ENCODE peak calls at places on chromosome 4, in four cellular contexts. C is neural progenitor cell, F is hepatocyte, K is GM23248. N is an unnamed sample. For H3K4me1, the result is how much of the 10 kb centered on the place peaks cover.

GRCh38 chr4:1554876-1555265 is 129.2 kb downstream of the FAM53A start:
- DNase-seq in C (no peak), K (no peak), F (no peak), N (no peak)

GRCh38 chr4:56743550-56743949 is 62.5 kb upstream of the HOPX start:
- DNase-seq in K (no peak), C (no peak), F (peak), N (no peak)

GRCh38 chr4:139655116-139655515 is 10.5 kb upstream of the MGST2 start:
- DNase-seq in F (peak), K (peak), C (peak), N (peak)

GRCh38 chr4:14583752-14584151 is 418.5 kb upstream of the CPEB2 start:
- DNase-seq in C (no peak), F (no peak), K (no peak), N (no peak)

GRCh38 chr4:31194823-31195222 is 474.7 kb downstream of the PCDH7 start:
- DNase-seq in F (no peak), C (no peak), K (no peak), N (no peak)

GRCh38 chr4:8238515-8239053 is 31.0 kb upstream of the HTRA3 start:
- DNase-seq in F (peak), C (peak), K (no peak), N (peak)

GRCh38 chr4:17347445-17347844 is 164.4 kb downstream of the QDPR start:
- DNase-seq in K (peak), F (peak), C (peak), N (peak)

GRCh38 chr4:87103691-87104187 is 116.7 kb downstream of the KLHL8 start:
- DNase-seq in C (no peak), F (no peak), K (peak), N (no peak)

GRCh38 chr4:74370912-74371311 is 6.0 kb downstream of the EREG start:
- DNase-seq in F (peak), C (peak), K (peak), N (peak)

GRCh38 chr4:93791570-93792195 is 36.9 kb upstream of the ATOH1 start:
- DNase-seq in K (peak), C (peak), F (peak), N (peak)

GRCh38 chr4:733631-733980 is 28.0 kb downstream of the PCGF3 start:
- DNase-seq in K (no peak), C (no peak), F (no peak), N (no peak)

GRCh38 chr4:92307886-92308285 is 4.1 kb downstream of the GRID2 start:
- DNase-seq in K (no peak), F (no peak), C (peak), N (no peak)

GRCh38 chr4:177077572-177077971 is 232.1 kb upstream of the NEIL3 start:
- DNase-seq in C (no peak), F (no peak), K (no peak), N (no peak)

GRCh38 chr4:71833175-71833900 is 49.5 kb upstream of the GC start:
- DNase-seq in F (no peak), C (no peak), K (no peak), N (no peak)

GRCh38 chr4:150242820-150243458 is 164.7 kb downstream of the DCLK2 start:
- DNase-seq in C (peak), K (peak), F (peak), N (peak)

GRCh38 chr4:142112451-142112850 is 476.1 kb downstream of the IL15 start:
- DNase-seq in F (no peak), K (peak), C (no peak), N (no peak)

GRCh38 chr4:173448103-173448502 is 49.2 kb upstream of the SCRG1 start:
- DNase-seq in F (no peak), K (peak), C (no peak), N (no peak)

GRCh38 chr4:11010624-11011023 is 326.1 kb upstream of the CLNK start:
- DNase-seq in F (no peak), K (no peak), C (no peak), N (no peak)

GRCh38 chr4:87896020-87896621 is 63.4 kb downstream of the MEPE start:
- DNase-seq in C (no peak), F (no peak), K (peak), N (no peak)

GRCh38 chr4:40648742-40649281 is 19.1 kb upstream of the RBM47 start:
- DNase-seq in C (no peak), K (no peak), F (no peak), N (no peak)

GRCh38 chr4:177596035-177596434 is 153.8 kb upstream of the AGA start:
- DNase-seq in K (peak), F (peak), C (peak), N (no peak)

GRCh38 chr4:74624351-74625151 is 169.8 kb downstream of the BTC start:
- DNase-seq in F (peak), C (no peak), K (peak), N (no peak)

GRCh38 chr4:171024720-171025303 is 788.4 kb upstream of the GALNTL6 start:
- DNase-seq in K (no peak), F (no peak), C (no peak), N (no peak)

GRCh38 chr4:68077301-68077700 is 52.4 kb downstream of the TMPRSS11F start:
- DNase-seq in F (no peak), K (no peak), C (no peak), N (no peak)

GRCh38 chr4:3439391-3439790 is 2.4 kb upstream of the HGFAC start:
- DNase-seq in F (no peak), C (no peak), K (no peak), N (no peak)

GRCh38 chr4:168553714-168554370 is 57.0 kb downstream of the PALLD start:
- DNase-seq in K (no peak), F (no peak), C (no peak), N (no peak)
- H3K4me1 ChIP-seq in K (under half), F (under half), C (under half), N (under half)

DNA sequence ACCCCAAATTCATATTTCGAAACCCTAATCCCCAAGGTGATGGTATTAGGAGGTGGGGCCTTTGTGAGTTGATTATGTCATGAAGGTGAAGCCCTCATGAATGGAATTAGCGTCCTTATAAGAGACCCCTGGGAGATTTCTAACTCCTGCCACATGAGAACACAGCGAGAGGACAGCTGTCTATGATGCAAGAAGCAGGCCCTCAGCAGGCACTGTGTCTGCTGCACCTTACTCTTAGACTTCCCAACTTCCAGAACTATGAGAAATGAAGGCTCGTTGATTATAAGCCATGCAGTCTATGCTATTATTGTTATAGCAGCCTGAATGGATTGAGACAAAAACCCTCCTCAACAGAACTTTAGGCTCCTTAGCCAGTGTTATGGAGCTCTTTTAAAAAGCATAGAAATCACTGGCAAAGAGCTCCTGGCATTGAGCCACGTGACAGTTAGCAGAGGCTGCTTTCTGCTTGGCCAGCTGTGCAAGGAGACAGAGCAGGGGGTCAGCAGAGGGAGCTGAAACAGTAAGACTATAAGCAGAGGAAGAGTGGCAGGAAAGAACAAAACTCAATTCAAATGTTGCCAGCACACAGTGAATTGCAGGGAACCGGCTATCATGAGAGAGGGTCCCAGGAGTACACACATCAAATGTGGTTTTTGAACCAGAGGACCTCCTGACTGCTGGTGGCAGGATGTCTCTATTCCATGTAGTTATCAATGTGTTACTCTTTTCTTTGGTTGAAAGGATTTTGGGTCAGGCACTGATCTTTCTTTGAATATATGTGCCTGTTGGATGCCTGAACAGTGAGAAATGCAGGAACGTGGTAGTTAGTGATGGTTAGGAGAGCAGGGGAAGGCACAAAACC is 219.3 kb upstream of the FAT1 start:
- DNase-seq in K (peak), F (peak), C (peak), N (peak)
- TF ChIP-seq EZH2phosphoT487 in K (no peak), F (no peak), C (no peak), N (no peak)

GRCh38 chr4:144592264-144592663 is 53.7 kb upstream of the HHIP start:
- DNase-seq in C (no peak), F (no peak), K (no peak), N (no peak)

GRCh38 chr4:144599621-144600020 is 46.3 kb upstream of the HHIP start:
- DNase-seq in C (no peak), K (no peak), F (no peak), N (no peak)

GRCh38 chr4:144594471-144594986 is 51.4 kb upstream of the HHIP start:
- DNase-seq in C (no peak), K (no peak), F (no peak), N (no peak)

GRCh38 chr4:144595681-144596080 is 50.3 kb upstream of the HHIP start:
- DNase-seq in K (no peak), F (no peak), C (no peak), N (no peak)

GRCh38 chr4:144597171-144597570 is 48.8 kb upstream of the HHIP start:
- DNase-seq in K (no peak), F (no peak), C (no peak), N (no peak)
- H3K4me2 ChIP-seq in K (no peak), F (no peak), C (no peak), N (no peak)

DNA sequence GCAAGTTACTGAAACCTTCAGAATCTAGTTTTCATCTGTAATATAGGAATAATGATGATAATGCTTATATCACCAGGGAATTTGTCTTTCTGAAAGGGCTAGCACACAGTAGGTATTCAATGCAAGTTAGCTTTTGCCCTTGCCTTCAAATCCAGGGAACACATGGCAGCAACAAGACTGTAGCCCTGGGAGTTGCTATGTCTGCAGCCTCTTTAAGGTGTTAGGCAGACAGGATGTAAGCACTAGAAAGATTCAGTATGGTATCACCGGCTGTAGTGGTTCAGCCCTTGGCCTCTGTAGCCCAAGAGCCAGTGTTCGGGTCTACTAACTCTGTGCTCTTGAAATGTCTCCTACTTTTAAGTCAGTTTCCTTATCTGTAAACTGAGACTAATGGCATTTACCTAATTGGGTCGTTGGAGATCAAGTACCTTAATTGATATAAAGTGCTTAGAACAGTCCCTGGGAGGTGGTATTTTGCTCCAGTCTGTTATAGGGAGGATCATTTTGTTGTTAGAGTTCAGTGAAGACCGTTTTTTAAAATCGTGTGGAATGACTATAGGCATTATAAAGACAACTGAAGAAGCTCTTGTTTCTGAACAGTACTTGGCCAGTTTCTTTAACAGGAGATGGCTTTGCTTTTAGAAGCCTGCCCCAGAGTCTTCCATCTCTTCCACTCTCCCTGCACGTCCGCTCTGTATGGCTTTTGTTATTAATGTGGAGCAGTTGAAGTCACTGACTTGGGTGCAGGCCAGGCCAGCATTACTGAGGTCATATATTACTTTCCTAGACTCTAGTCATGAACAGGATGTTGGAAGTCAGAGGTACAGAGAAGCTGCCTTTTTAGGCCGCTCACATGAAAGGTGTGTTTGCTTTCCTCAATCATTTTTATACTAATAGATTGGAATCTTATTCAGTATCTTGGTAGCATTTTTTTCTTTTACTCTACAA is 44.8 kb downstream of the GAB1 start:
- DNase-seq in F (peak), C (no peak), K (peak), N (peak)
- H3K4me1 ChIP-seq in F (under half), C (under half), K (under half), N (half or more)

GRCh38 chr4:100208964-100209363 is 18.7 kb upstream of the DDIT4L start:
- DNase-seq in K (no peak), F (peak), C (no peak), N (no peak)
- TF ChIP-seq EZH2phosphoT487 in K (no peak), F (no peak), C (no peak), N (no peak)

GRCh38 chr4:5823542-5824211 is 69.2 kb downstream of the CRMP1 start:
- DNase-seq in F (no peak), K (no peak), C (no peak), N (no peak)
- H3K4me2 ChIP-seq in F (no peak), K (no peak), C (no peak), N (no peak)

GRCh38 chr4:140809671-140810070 is 53.5 kb upstream of the TBC1D9 start:
- DNase-seq in K (no peak), F (no peak), C (no peak), N (no peak)
- H3K4me1 ChIP-seq in K (under half), F (under half), C (under half), N (half or more)

GRCh38 chr4:28225005-28225404 is 1364.4 kb downstream of the STIM2 start:
- DNase-seq in C (peak), K (peak), F (peak), N (peak)
- TF ChIP-seq EZH2phosphoT487 in C (no peak), K (no peak), F (no peak), N (no peak)

GRCh38 chr4:23333556-23333945 is 556.3 kb downstream of the PPARGC1A start:
- DNase-seq in F (no peak), C (no peak), K (no peak), N (no peak)
- H3K4me2 ChIP-seq in F (no peak), C (no peak), K (no peak), N (peak)

N was measured in OCI-LY7.